ENCODE peak calls at places on chromosome 6, in seven cellular contexts. R is right atrium auricular region, C is MM.1S, N is psoas muscle, B is K562, Q is heart right ventricle, E is left ventricle myocardium inferior. O is an unnamed sample. For H3K27me3, the result is how much of the 10 kb centered on the place peaks cover.

GRCh38 chr6:136751478-136751956 is 40.8 kb downstream of the MAP3K5 start:
- DNase-seq in E (no peak), Q (no peak), C (peak), B (no peak), R (no peak), N (no peak), O (no peak)

GRCh38 chr6:21754891-21755290 is 161.3 kb downstream of the SOX4 start:
- DNase-seq in B (no peak), Q (no peak), N (no peak), C (no peak), E (no peak), R (no peak), O (no peak)

GRCh38 chr6:12363651-12364381 is 73.7 kb downstream of the EDN1 start:
- DNase-seq in N (no peak), Q (no peak), R (no peak), E (no peak), C (peak), B (no peak), O (peak)

GRCh38 chr6:165939047-165939446 is 228.6 kb downstream of the TBXT start:
- DNase-seq in C (no peak), Q (no peak), R (no peak), N (no peak), E (no peak), B (no peak), O (no peak)

GRCh38 chr6:146289816-146290588 is 253.6 kb upstream of the RAB32 start:
- DNase-seq in E (no peak), C (no peak), B (no peak), R (no peak), Q (no peak), N (no peak), O (no peak)

GRCh38 chr6:103893082-103893481 is 966.6 kb downstream of the HACE1 start:
- DNase-seq in B (no peak), R (no peak), C (no peak), E (no peak), N (no peak), Q (no peak), O (no peak)

GRCh38 chr6:56866917-56867522 is 87.9 kb upstream of the BEND6 start:
- DNase-seq in Q (no peak), C (no peak), N (no peak), R (no peak), B (no peak), E (no peak), O (no peak)

GRCh38 chr6:21340563-21340962 is 253.0 kb upstream of the SOX4 start:
- DNase-seq in B (no peak), E (no peak), Q (no peak), C (no peak), N (no peak), R (no peak), O (no peak)

GRCh38 chr6:168937061-168937460 is 316.6 kb downstream of the THBS2 start:
- DNase-seq in E (no peak), R (no peak), Q (no peak), B (no peak), N (no peak), C (no peak), O (no peak)

GRCh38 chr6:133837801-133838349 is 51.0 kb upstream of the TCF21 start:
- DNase-seq in R (no peak), B (peak), N (peak), C (peak), Q (peak), E (peak), O (peak)
- H3K27me3 ChIP-seq in R (under half), B (under half), N (under half), C (under half), Q (under half), E (under half), O (under half)

DNA sequence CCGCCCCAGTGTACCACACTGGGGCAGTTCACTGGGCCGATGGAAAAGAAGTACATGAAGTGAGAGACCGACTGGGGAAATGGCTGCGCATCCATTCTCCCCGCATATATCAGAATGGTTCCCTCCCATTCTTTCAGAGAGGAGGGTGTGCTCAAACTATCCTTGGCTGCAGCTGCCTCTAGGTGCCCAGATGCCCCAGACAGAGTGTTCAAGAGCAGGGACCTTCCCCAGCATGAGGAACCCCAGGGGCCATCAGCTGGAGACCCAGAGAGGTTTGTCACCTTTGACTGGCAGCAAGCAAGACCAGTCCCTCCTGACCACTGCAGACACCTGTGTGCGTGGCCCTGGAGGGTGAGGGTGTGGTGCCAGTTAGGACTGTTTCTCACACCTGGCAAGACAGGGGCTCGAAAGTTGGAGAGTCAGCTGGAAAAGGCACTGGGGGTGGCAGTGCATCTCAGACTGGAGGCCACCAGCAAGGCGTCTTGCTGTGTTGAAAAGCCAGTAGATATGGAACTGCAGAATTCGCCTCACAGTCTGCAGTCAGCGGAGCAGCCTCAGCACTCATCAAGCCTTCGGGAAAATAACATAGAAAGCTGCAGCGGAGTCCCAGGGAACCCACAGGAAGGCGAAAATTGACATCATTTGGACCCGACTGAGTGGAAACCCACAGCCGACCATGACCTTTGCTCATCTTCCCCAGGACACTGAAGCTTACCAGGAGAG is 76.7 kb downstream of the GPR6 start:
- DNase-seq in R (peak), C (no peak), Q (no peak), E (no peak), B (no peak), N (no peak), O (no peak)
- TF ChIP-seq CTCF in R (no peak), C (no peak), Q (no peak), E (no peak), B (no peak), N (no peak), O (no peak)

GRCh38 chr6:139398658-139399057 is 24.2 kb upstream of the CITED2 start:
- DNase-seq in C (no peak), R (no peak), E (no peak), Q (no peak), B (no peak), N (no peak), O (no peak)
- H3K27me3 ChIP-seq in C (under half), R (under half), E (under half), Q (under half), B (under half), N (under half), O (under half)

DNA sequence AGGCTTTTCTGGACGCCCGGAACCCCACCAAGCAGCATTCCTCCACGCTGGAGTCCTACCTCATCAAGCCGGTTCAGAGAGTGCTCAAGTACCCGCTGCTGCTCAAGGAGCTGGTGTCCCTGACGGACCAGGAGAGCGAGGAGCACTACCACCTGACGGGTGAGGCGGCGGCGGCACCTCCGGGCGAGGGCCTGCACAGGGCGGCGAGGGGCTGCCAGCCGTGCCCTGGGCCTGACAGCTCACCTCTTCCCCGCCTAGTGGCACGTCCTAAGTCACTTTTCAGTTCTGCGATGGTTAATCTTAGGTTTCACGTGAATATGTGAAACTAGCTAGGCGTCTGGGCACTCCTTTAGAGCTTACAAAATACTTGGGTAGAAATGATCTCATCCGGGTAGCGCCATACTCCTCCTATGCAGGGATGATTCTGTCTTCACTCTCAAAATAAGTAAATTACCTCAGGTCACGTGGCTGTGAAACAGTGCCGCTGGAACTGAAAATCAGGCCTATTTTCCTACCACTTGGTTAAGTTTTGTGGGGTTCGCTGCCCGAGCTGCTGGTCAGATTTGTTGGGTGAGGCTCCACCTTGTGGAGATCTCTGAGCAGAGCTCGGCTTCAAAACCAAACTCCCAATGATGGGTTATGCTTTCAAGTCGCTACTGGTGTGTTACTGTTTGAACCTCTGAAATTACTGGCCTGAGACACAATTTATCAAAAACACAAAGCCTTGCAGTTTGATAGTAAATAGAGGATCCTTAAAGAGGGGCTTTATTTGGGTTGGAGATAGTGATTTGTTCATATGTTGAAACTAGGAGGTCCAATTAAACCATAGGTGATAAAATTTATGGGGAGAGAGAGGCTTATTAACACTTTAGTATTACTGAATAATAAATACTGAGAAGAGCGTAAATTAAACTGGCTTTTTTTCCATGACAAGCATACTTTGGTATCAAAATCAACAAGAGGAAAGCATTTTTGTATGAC is 15.5 kb upstream of the CLDN20 start:
- DNase-seq in N (peak), B (peak), R (no peak), Q (no peak), C (no peak), E (no peak), O (peak)
- TF ChIP-seq CTCF in N (peak), B (peak), R (peak), Q (peak), C (no peak), E (peak), O (peak)